ENCODE peak calls at places on chromosomes 7 and 10, in ten cellular contexts. F is uterus; U is cardiac muscle cell; Y is transverse colon; H is CD8-positive, alpha-beta memory T cell; C is endothelial cell of umbilical vein; M is mammary epithelial cell; B is right atrium auricular region; T is A549; P is vagina. R is an unnamed sample.

GRCh38 chr10:77700086-77700485 is 62.5 kb upstream of the KCNMA1 start:
- DNase-seq in M (no peak), B (no peak), Y (no peak), C (no peak), H (no peak), T (no peak), U (no peak), F (no peak), P (no peak), R (no peak)

GRCh38 chr10:61836233-61836887 is 65.1 kb upstream of the ARID5B start:
- DNase-seq in M (no peak), H (no peak), Y (no peak), T (no peak), U (no peak), C (no peak), F (no peak), P (no peak), B (no peak), R (no peak)

GRCh38 chr7:138979988-138980574 is 1.1 kb downstream of the KIAA1549 start:
- DNase-seq in T (no peak), B (no peak), U (peak), Y (no peak), H (no peak), P (no peak), F (no peak), M (peak), C (peak), R (no peak)

GRCh38 chr10:42866115-42866995 is 83.8 kb downstream of the BMS1 start:
- DNase-seq in Y (peak), U (peak), P (peak), B (peak), H (no peak), T (peak), M (peak), C (peak), F (peak), R (no peak)

GRCh38 chr10:13475124-13475523 is 53.7 kb downstream of the BEND7 start:
- DNase-seq in C (no peak), U (no peak), H (no peak), T (no peak), M (peak), B (no peak), Y (no peak), F (no peak), P (no peak), R (no peak)

GRCh38 chr10:69866688-69867461 is 65.2 kb downstream of the COL13A1 start:
- DNase-seq in C (peak), P (no peak), F (peak), T (no peak), Y (peak), M (peak), H (no peak), B (peak), U (peak), R (no peak)

GRCh38 chr10:17109475-17110207 is 20.0 kb downstream of the CUBN start:
- DNase-seq in U (no peak), F (no peak), Y (no peak), M (peak), C (peak), H (no peak), B (no peak), T (peak), P (no peak), R (no peak)

GRCh38 chr7:46168671-46169383 is 247.8 kb upstream of the IGFBP3 start:
- DNase-seq in H (no peak), F (no peak), U (no peak), B (no peak), M (peak), T (no peak), Y (no peak), P (no peak), C (no peak), R (no peak)

GRCh38 chr10:21926949-21927348 is 76.6 kb downstream of the DNAJC1 start:
- DNase-seq in M (peak), Y (no peak), T (peak), B (no peak), F (no peak), H (no peak), U (peak), C (peak), P (no peak), R (no peak)

DNA sequence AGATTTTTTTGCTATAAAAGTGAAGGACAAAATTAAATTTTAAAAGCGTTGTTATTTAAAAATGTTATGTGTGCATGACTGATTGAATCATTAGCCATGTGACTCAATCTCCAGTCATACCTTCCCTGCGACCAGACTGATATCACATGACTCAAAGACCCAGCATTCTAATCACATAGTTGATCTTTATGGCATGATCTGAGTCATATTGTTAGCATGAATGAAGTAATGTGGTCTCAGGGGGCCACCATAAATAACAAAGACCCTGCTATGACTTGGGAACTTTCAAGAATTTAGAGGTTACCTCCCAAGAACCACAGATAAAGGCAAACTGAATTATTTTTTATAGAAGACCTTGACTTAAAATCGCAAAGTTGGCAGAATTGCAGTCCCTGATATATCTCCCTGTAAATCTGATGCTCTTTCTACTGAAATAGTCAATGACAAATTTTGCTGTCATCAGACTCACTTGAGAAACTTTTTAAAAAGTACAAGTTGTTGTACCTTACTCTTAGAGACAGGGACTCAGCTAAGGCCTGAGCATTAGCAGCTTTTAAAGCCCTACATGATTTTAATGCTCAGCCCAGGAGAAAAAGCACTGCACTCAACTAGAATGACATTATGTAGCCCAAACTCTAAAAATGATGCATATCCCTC is 717.3 kb downstream of the XPNPEP1 start:
- DNase-seq in B (no peak), P (no peak), C (no peak), M (peak), F (no peak), Y (no peak), H (no peak), U (no peak), T (no peak), R (no peak)
- H3K27ac ChIP-seq in B (no peak), P (no peak), C (no peak), M (no peak), F (peak), Y (no peak), H (no peak), U (no peak), T (no peak), R (no peak)

GRCh38 chr7:130899071-130899451 is 165.1 kb upstream of the KLF14 start:
- DNase-seq in B (no peak), H (no peak), F (no peak), P (no peak), M (no peak), U (no peak), T (no peak), C (no peak), Y (no peak), R (no peak)

GRCh38 chr7:130899638-130900401 is 165.8 kb upstream of the KLF14 start:
- DNase-seq in U (no peak), T (no peak), Y (peak), P (no peak), F (no peak), C (no peak), H (no peak), M (no peak), B (no peak), R (peak)

GRCh38 chr7:130896898-130897514 is 163.0 kb upstream of the KLF14 start:
- DNase-seq in M (no peak), C (peak), T (peak), B (no peak), U (peak), Y (peak), H (peak), F (peak), P (no peak), R (no peak)

GRCh38 chr7:130896051-130896881 is 162.3 kb upstream of the KLF14 start:
- DNase-seq in F (no peak), P (no peak), U (no peak), T (peak), M (no peak), Y (no peak), C (no peak), H (no peak), B (no peak), R (no peak)

GRCh38 chr7:130897515-130898419 is 163.8 kb upstream of the KLF14 start:
- DNase-seq in C (no peak), H (no peak), T (no peak), F (no peak), Y (no peak), P (no peak), U (no peak), M (no peak), B (peak), R (no peak)
- H3K27ac ChIP-seq in C (no peak), H (no peak), T (peak), F (peak), Y (peak), P (peak), U (no peak), M (no peak), B (peak), R (peak)

DNA sequence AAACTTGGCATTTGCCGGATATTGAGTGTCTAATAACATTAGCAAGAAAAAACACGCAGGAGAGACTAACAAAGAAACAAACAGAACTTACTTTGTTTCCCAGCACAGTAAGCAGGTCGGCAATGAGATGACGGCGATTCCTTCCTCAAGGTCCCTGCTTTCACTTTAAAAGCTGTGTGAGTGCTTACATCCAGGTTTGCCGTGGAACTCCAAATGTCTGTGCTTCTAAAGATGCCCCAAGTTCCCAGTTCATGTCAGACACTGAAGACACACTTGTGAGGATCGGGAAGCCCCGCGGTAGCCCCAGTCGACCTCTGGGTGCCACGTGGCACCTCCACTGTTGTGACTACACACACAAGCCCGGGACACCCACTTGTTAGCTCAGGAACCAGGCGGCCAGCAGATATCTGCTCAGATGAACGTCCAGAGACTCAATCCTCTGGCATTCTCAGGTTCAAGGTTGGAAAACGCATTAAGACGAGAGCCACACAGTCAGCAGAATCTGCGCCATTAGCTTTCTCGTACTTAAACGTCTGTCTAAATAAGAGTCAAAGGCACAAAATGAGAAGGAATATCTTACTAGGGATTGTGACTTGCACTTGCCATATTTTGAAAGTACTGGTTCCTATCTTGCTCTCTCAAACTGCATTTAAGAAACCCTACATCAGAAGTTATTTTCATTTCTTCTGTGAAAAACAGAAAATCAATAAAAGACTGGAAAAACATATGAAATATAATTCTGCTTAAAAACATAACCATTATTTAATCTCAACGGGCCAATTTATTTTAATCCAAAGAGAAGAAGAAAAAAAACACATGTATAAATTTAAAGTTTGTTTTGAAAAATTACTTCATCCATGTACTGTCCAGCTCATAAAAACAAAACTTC is 207.6 kb upstream of the KLF14 start:
- DNase-seq in H (peak), M (peak), P (no peak), C (peak), T (peak), F (peak), Y (peak), B (no peak), U (no peak), R (peak)
- H3K27ac ChIP-seq in H (peak), M (peak), P (peak), C (peak), T (peak), F (peak), Y (peak), B (peak), U (no peak), R (peak)

DNA sequence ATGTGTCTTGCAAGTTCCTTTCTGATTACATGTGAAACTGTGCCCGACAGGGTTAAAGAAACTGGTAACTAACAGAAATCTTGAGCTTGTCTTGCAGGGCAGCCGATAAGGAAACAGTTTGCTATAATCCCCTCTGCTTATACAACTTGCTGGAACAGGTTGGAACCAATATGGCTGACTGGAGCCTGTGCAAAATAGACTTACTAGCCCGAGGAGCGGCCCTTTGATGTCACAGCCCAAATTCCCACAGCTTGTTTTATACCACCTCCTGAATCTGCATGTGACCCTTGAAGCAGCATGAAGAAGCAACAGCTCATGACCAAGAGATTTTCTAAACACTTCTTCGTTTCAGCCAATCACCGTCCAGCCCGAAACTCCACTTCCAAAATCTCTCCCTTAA is 3.3 kb upstream of the YKT6 start:
- DNase-seq in T (no peak), F (no peak), H (no peak), C (no peak), P (no peak), B (no peak), M (no peak), Y (no peak), U (no peak), R (no peak)
- H3K27ac ChIP-seq in T (no peak), F (no peak), H (no peak), C (no peak), P (no peak), B (no peak), M (no peak), Y (no peak), U (no peak), R (no peak)

DNA sequence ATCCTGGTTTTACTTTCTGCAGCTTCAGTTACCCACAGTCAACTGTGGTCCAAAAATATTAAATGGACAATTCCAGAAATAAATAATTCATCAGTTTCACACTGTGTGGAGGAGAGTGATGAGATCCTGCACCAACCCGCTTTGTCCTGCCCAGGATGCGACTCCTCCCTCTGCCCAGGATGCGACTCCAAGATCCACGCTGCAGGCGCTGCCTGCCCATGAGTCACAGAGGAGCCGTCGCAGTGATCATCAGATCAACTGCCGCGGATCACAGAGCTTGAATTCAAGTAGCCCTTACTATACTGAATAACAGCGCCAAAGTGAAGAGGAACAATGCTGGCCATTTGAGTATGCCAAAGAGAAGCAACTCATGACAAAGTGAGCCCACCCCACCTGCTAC is 61.5 kb downstream of the GRB10 start:
- DNase-seq in P (no peak), C (peak), H (no peak), Y (no peak), F (no peak), T (peak), M (no peak), U (no peak), B (no peak), R (no peak)
- H3K27ac ChIP-seq in P (no peak), C (no peak), H (no peak), Y (no peak), F (peak), T (no peak), M (no peak), U (no peak), B (peak), R (no peak)

DNA sequence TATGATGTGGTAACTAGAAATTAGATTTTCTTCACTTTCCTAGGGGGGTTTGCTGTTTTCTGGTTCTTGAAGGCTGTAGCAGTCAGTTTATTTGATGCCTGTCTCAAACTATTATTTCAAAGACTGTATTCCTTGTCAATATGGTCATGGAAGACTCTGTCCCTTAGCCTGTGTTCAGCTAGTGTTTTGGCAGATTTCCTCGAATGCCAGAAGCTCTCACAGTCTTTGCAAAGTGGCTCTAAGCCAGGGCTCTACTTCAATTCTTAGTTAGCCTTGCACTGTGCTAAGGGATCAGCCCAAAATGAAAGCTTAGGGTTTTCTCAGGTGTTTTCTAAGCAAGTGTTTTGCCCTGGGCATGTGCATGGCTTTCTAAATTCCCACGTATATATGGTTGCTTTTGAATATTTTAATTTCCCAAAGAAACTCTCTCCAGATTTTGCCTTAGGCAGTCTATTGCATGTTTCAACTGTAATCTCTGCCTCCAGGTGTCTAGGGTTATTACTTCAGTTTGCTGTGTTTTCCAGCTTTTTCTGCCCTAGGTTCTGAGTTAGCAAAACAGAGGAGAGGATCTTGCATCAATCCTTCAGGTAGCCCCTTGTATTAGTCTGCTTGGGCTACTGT is 7.2 kb upstream of the C1GALT1 start:
- DNase-seq in T (no peak), C (no peak), H (no peak), M (peak), U (no peak), B (no peak), P (no peak), F (no peak), Y (no peak), R (no peak)
- H3K27ac ChIP-seq in T (peak), C (no peak), H (no peak), M (peak), U (no peak), B (no peak), P (no peak), F (no peak), Y (no peak), R (no peak)

GRCh38 chr10:73818402-73818801 is 7.0 kb upstream of the NDST2 start:
- DNase-seq in H (no peak), Y (no peak), C (no peak), F (no peak), T (no peak), B (no peak), U (no peak), P (no peak), M (no peak), R (no peak)
- H3K27ac ChIP-seq in H (no peak), Y (no peak), C (no peak), F (no peak), T (no peak), B (no peak), U (no peak), P (no peak), M (no peak), R (peak)

GRCh38 chr10:35460852-35461460 is 124.6 kb downstream of the CCNY start:
- DNase-seq in H (no peak), F (no peak), P (no peak), Y (no peak), B (no peak), T (no peak), M (no peak), C (no peak), U (no peak), R (no peak)
- H3K27ac ChIP-seq in H (no peak), F (peak), P (no peak), Y (no peak), B (peak), T (no peak), M (no peak), C (no peak), U (no peak), R (no peak)